ENCODE peak calls at places on chromosome 18, in five cellular contexts. P is NK-92 treated with Interleukin-12 subunit alpha and Interleukin-12 subunit beta, amount 100 ng/mL, for 24 hours; Q is central memory CD4-positive, alpha-beta T cell; V is activated T-cell treated with anti-CD3 and anti-CD28 coated beads, Interleukin-2, amount 50 U/mL, for 72 hours; Y is OCI-LY7. A is an unnamed sample.

GRCh38 chr18:59681521-59682004 is 15.7 kb downstream of the CCBE1 start:
- DNase-seq in V (no peak), Y (no peak), Q (no peak), P (no peak), A (no peak)

GRCh38 chr18:50356036-50356945 is 18.6 kb upstream of the SKA1 start:
- DNase-seq in V (no peak), Y (peak; percentile 64), Q (no peak), P (peak; percentile 9), A (peak; percentile 30)

GRCh38 chr18:2502394-2502793 is 68.9 kb downstream of the METTL4 start:
- DNase-seq in P (no peak), Q (no peak), V (no peak), Y (no peak), A (no peak)

GRCh38 chr18:37364237-37364636 is 201.4 kb downstream of the CELF4 start:
- DNase-seq in V (no peak), Q (no peak), P (no peak), Y (no peak), A (no peak)

GRCh38 chr18:23226386-23226785 is 91.1 kb downstream of the CABLES1 start:
- DNase-seq in Y (peak; percentile 63), Q (no peak), V (no peak), P (no peak), A (no peak)

GRCh38 chr18:13018379-13018778 is 27.2 kb downstream of the CEP192 start:
- DNase-seq in V (no peak), Q (no peak), P (no peak), Y (no peak), A (no peak)

GRCh38 chr18:812123-812672 is at the start of gene YES1:
- DNase-seq in V (peak; percentile 87), Y (no peak), P (peak; percentile 54), Q (peak; percentile 80), A (no peak)

GRCh38 chr18:12579775-12580174 is 78.1 kb downstream of the SPIRE1 start:
- DNase-seq in P (no peak), Y (no peak), Q (no peak), V (no peak), A (no peak)

GRCh38 chr18:24173997-24174396 is 35.1 kb downstream of the CABYR start:
- DNase-seq in P (no peak), Q (no peak), Y (no peak), V (peak; percentile 3), A (no peak)

GRCh38 chr18:25650201-25650941 is 298.4 kb upstream of the ZNF521 start:
- DNase-seq in V (no peak), Y (no peak), Q (no peak), P (no peak), A (no peak)

GRCh38 chr18:10182009-10182624 is 268.3 kb downstream of the VAPA start:
- DNase-seq in P (no peak), Q (no peak), Y (no peak), V (no peak), A (no peak)

GRCh38 chr18:36162981-36163380 is 24.3 kb upstream of the MOCOS start:
- DNase-seq in P (no peak), Q (no peak), Y (no peak), V (no peak), A (no peak)

GRCh38 chr18:34887881-34888580 is 153.2 kb upstream of the MAPRE2 start:
- DNase-seq in Y (no peak), P (no peak), V (no peak), Q (no peak), A (no peak)

GRCh38 chr18:59516356-59517155 is 157.5 kb upstream of the LMAN1 start:
- DNase-seq in Y (no peak), V (no peak), P (no peak), Q (no peak), A (no peak)

GRCh38 chr18:51287818-51288508 is 90.5 kb upstream of the MEX3C start:
- DNase-seq in Q (no peak), Y (no peak), P (no peak), V (no peak), A (no peak)

GRCh38 chr18:77650799-77651385 is 401.2 kb downstream of the GALR1 start:
- DNase-seq in Y (peak; percentile 19), P (no peak), Q (peak; percentile 25), V (peak; percentile 81), A (peak; percentile 3)

GRCh38 chr18:28175047-28175929 is 1.6 kb downstream of the CDH2 start:
- DNase-seq in Q (no peak), V (no peak), P (no peak), Y (no peak), A (no peak)

GRCh38 chr18:2893676-2894075 is 46.9 kb downstream of the EMILIN2 start:
- DNase-seq in P (no peak), Q (no peak), Y (no peak), V (no peak), A (no peak)

GRCh38 chr18:23380817-23381216 is 72.3 kb upstream of the RIOK3 start:
- DNase-seq in P (no peak), Q (no peak), V (no peak), Y (no peak), A (no peak)

A was measured in naive B cell.